ENCODE peak calls at places on chromosomes 5 and 9, in eight cellular contexts. H, Z, Y, Q, B, T, E and F are unnamed samples.

GRCh38 chr5:54895816-54896341 is 89.5 kb downstream of the ESM1 start:
- DNase-seq in H (peak; percentile 42), Z (peak; percentile 45), Y (peak; percentile 18), Q (no peak), B (peak; percentile 39), T (peak; percentile 58), E (peak; percentile 61), F (no peak)

GRCh38 chr5:23139338-23140171 is 286.4 kb upstream of the CDH12 start:
- DNase-seq in H (peak; percentile 7), Z (peak; percentile 83), Y (peak; percentile 24), Q (no peak), B (no peak), T (peak; percentile 38), E (peak; percentile 41), F (no peak)

GRCh38 chr5:119582987-119583386 is 46.4 kb upstream of the FAM170A start:
- DNase-seq in H (no peak), Z (no peak), Y (peak; percentile 52), Q (no peak), B (no peak), T (peak; percentile 86), E (no peak), F (no peak)

GRCh38 chr5:157708866-157709265 is 22.4 kb upstream of the THG1L start:
- DNase-seq in H (no peak), Z (no peak), Y (no peak), Q (no peak), B (no peak), T (no peak), E (no peak), F (no peak)

GRCh38 chr5:113038714-113039113 is 62.1 kb downstream of the DCP2 start:
- DNase-seq in H (peak; percentile 91), Z (no peak), Y (no peak), Q (no peak), B (peak; percentile 19), T (no peak), E (no peak), F (peak; percentile 96)

GRCh38 chr5:67960939-67961338 is 254.6 kb upstream of the PIK3R1 start:
- DNase-seq in H (peak; percentile 70), Z (no peak), Y (no peak), Q (no peak), B (no peak), T (no peak), E (no peak), F (no peak)

GRCh38 chr9:109475526-109475925 is 22.6 kb downstream of the PTPN3 start:
- DNase-seq in H (no peak), Z (no peak), Y (no peak), Q (no peak), B (no peak), T (no peak), E (no peak), F (no peak)

GRCh38 chr5:156678484-156678883 is 171.6 kb upstream of the PPP1R2B start:
- DNase-seq in H (no peak), Z (no peak), Y (no peak), Q (no peak), B (no peak), T (no peak), E (no peak), F (no peak)

GRCh38 chr9:128805661-128806060 is 12.6 kb upstream of the ENDOG start:
- DNase-seq in H (no peak), Z (no peak), Y (no peak), Q (no peak), B (no peak), T (no peak), E (no peak), F (no peak)

GRCh38 chr9:128800061-128800460 is 13.0 kb downstream of the TBC1D13 start:
- DNase-seq in H (no peak), Z (no peak), Y (no peak), Q (no peak), B (no peak), T (no peak), E (no peak), F (no peak)

GRCh38 chr9:128807827-128808226 is 10.5 kb upstream of the ENDOG start:
- DNase-seq in H (no peak), Z (no peak), Y (no peak), Q (no peak), B (no peak), T (no peak), E (no peak), F (no peak)

GRCh38 chr9:128798896-128799295 is 11.8 kb downstream of the TBC1D13 start:
- DNase-seq in H (no peak), Z (no peak), Y (no peak), Q (no peak), B (no peak), T (no peak), E (no peak), F (no peak)

GRCh38 chr9:128802482-128802881 is 15.4 kb downstream of the TBC1D13 start:
- DNase-seq in H (no peak), Z (no peak), Y (no peak), Q (no peak), B (no peak), T (no peak), E (no peak), F (no peak)
- H3K36me3 ChIP-seq in H (peaks cover 20% of the 10 kb centered on the region), Z (peaks cover 8% of the 10 kb centered on the region), Y (peaks cover 39% of the 10 kb centered on the region), Q (peaks cover 78% of the 10 kb centered on the region), B (peaks cover 16% of the 10 kb centered on the region), T (no peaks in the 10 kb centered on the region), E (no peaks in the 10 kb centered on the region), F (peaks cover 25% of the 10 kb centered on the region)

GRCh38 chr9:17005085-17005484 is 129.8 kb upstream of the CNTLN start:
- DNase-seq in H (no peak), Z (no peak), Y (no peak), Q (no peak), B (no peak), T (no peak), E (no peak), F (no peak)
- H2AFZ ChIP-seq in H (peak overlapping the region; percentile 40), Z (no peak overlapping the region), Y (peak overlapping the region; percentile 77), Q (no peak overlapping the region), B (no peak overlapping the region), T (peak overlapping the region; percentile 32), E (no peak overlapping the region), F (peak overlapping the region; percentile 72)

GRCh38 chr5:138226917-138227316 is 13.8 kb upstream of the CDC23 start:
- DNase-seq in H (no peak), Z (no peak), Y (no peak), Q (no peak), B (no peak), T (no peak), E (no peak), F (no peak)

GRCh38 chr5:138233280-138233679 is 20.2 kb upstream of the CDC23 start:
- DNase-seq in H (no peak), Z (no peak), Y (no peak), Q (no peak), B (no peak), T (no peak), E (no peak), F (no peak)

GRCh38 chr5:138229387-138229786 is 16.3 kb upstream of the CDC23 start:
- DNase-seq in H (no peak), Z (no peak), Y (no peak), Q (no peak), B (no peak), T (no peak), E (no peak), F (no peak)

GRCh38 chr5:138230981-138231589 is 18.0 kb upstream of the CDC23 start:
- DNase-seq in H (peak; percentile 9), Z (no peak), Y (no peak), Q (no peak), B (no peak), T (no peak), E (no peak), F (no peak)

GRCh38 chr5:138230261-138230660 is 17.1 kb upstream of the CDC23 start:
- DNase-seq in H (no peak), Z (no peak), Y (no peak), Q (no peak), B (no peak), T (no peak), E (no peak), F (no peak)
- H3K9ac ChIP-seq in H (no peak overlapping the region), Z (no peak overlapping the region), Y (no peak overlapping the region), Q (no peak overlapping the region), B (no peak overlapping the region), T (no peak overlapping the region), E (no peak overlapping the region), F (no peak overlapping the region)

GRCh38 chr5:150446103-150446502 is 3.4 kb downstream of the RPS14 start:
- DNase-seq in H (no peak), Z (no peak), Y (no peak), Q (no peak), B (no peak), T (no peak), E (no peak), F (no peak)

GRCh38 chr5:150448960-150449490 is 514 bp downstream of the RPS14 start:
- DNase-seq in H (no peak), Z (no peak), Y (no peak), Q (no peak), B (no peak), T (peak; percentile 38), E (no peak), F (no peak)

GRCh38 chr5:150446583-150446982 is 3.0 kb downstream of the RPS14 start:
- DNase-seq in H (no peak), Z (no peak), Y (no peak), Q (no peak), B (no peak), T (no peak), E (no peak), F (no peak)

GRCh38 chr5:150448353-150448752 is 1.2 kb downstream of the RPS14 start:
- DNase-seq in H (no peak), Z (no peak), Y (no peak), Q (no peak), B (no peak), T (no peak), E (no peak), F (no peak)

DNA sequence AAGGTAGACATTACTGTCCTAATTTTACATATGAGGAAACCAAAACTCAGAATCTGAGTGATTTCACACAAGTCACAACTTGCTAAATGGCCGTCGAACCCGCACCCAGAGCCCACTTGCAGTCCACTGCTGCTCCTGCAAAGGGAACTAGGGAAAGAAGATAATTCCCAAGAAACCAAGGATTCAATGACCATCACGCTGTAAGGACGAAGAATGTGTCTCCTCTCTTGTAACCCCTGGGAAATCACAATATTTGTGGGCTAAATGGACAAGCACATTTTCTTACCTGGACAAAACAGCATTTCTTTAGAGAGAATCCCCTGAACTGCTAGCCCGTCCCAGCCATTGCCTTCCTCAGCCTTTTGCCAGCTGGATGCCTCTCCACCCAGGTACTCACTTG is 2.4 kb downstream of the RPS14 start:
- DNase-seq in H (no peak), Z (no peak), Y (no peak), Q (no peak), B (no peak), T (no peak), E (no peak), F (no peak)
- H3K36me3 ChIP-seq in H (peaks cover 47% of the 10 kb centered on the region), Z (peaks cover 58% of the 10 kb centered on the region), Y (peaks cover 49% of the 10 kb centered on the region), Q (peaks cover 65% of the 10 kb centered on the region), B (peaks cover 60% of the 10 kb centered on the region), T (peaks cover 11% of the 10 kb centered on the region), E (peaks cover 26% of the 10 kb centered on the region), F (peaks cover 52% of the 10 kb centered on the region)

DNA sequence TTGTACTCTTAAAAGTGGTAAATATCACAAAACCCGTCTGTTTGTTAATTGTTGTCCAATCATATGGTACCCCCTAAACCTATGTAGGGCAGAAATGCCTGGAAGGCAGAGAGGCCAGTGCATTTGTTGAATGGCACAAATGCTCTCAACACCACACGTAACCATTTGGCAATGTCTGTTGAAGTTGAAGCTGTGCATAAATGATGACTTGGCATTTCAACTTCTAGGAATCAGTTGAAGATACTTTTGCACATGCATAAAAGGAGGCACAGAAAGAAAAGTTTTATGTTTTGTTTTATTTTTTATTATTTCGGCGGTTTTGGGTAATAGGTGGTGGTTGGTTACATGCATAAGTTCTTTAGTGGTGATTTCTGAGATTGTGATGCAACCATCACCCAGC is 246.6 kb downstream of the TAF11L14 start:
- DNase-seq in H (no peak), Z (no peak), Y (no peak), Q (no peak), B (no peak), T (no peak), E (no peak), F (no peak)
- H2AFZ ChIP-seq in H (no peak overlapping the region), Z (no peak overlapping the region), Y (no peak overlapping the region), Q (no peak overlapping the region), B (no peak overlapping the region), T (no peak overlapping the region), E (no peak overlapping the region), F (no peak overlapping the region)